ENCODE peak calls at places on chromosomes 3 and 15, in nine cellular contexts. R, T, M, H, I, W, F, B and U are unnamed samples.

GRCh38 chr3:140580746-140581145 is 97.1 kb upstream of the TRIM42 start:
- DNase-seq in R (no peak), T (no peak), M (no peak), H (no peak), I (no peak), W (no peak), F (no peak), B (no peak), U (no peak)

GRCh38 chr3:151795276-151795675 is 18.6 kb upstream of the AADAC start:
- DNase-seq in R (no peak), T (no peak), M (no peak), H (no peak), I (peak; percentile 41), W (peak; percentile 70), F (peak; percentile 81), B (no peak), U (peak; percentile 80)

GRCh38 chr15:71152542-71152941 is 37.3 kb downstream of the THSD4 start:
- DNase-seq in R (no peak), T (no peak), M (no peak), H (no peak), I (no peak), W (no peak), F (no peak), B (peak; percentile 27), U (no peak)

GRCh38 chr3:183080628-183081027 is 18.7 kb downstream of the MCCC1 start:
- DNase-seq in R (no peak), T (no peak), M (no peak), H (no peak), I (no peak), W (no peak), F (no peak), B (no peak), U (no peak)

GRCh38 chr3:8500208-8500961 is 1.2 kb upstream of the LMCD1 start:
- DNase-seq in R (no peak), T (peak; percentile 43), M (peak; percentile 36), H (no peak), I (no peak), W (peak; percentile 62), F (peak; percentile 81), B (peak; percentile 19), U (peak; percentile 91)

GRCh38 chr3:40895109-40895508 is 304.2 kb upstream of the CTNNB1 start:
- DNase-seq in R (no peak), T (no peak), M (no peak), H (no peak), I (no peak), W (no peak), F (no peak), B (no peak), U (no peak)

GRCh38 chr3:183094711-183095110 is 4.6 kb downstream of the MCCC1 start:
- DNase-seq in R (no peak), T (no peak), M (no peak), H (no peak), I (no peak), W (no peak), F (no peak), B (no peak), U (no peak)

GRCh38 chr15:28086175-28086703 is 12.9 kb downstream of the OCA2 start:
- DNase-seq in R (peak; percentile 61), T (peak; percentile 65), M (no peak), H (no peak), I (no peak), W (peak; percentile 42), F (peak; percentile 46), B (peak; percentile 66), U (peak; percentile 46)

GRCh38 chr3:4581905-4582611 is 88.9 kb downstream of the ITPR1 start:
- DNase-seq in R (no peak), T (no peak), M (no peak), H (no peak), I (no peak), W (no peak), F (no peak), B (no peak), U (no peak)

GRCh38 chr3:4581040-4581439 is 87.9 kb downstream of the ITPR1 start:
- DNase-seq in R (peak; percentile 30), T (no peak), M (peak; percentile 49), H (peak; percentile 70), I (no peak), W (no peak), F (no peak), B (no peak), U (no peak)

GRCh38 chr3:4583441-4583840 is 90.3 kb downstream of the ITPR1 start:
- DNase-seq in R (peak; percentile 29), T (no peak), M (peak; percentile 39), H (peak; percentile 45), I (no peak), W (no peak), F (peak; percentile 24), B (no peak), U (no peak)

GRCh38 chr3:4581452-4581851 is 88.3 kb downstream of the ITPR1 start:
- DNase-seq in R (no peak), T (no peak), M (no peak), H (no peak), I (no peak), W (no peak), F (no peak), B (no peak), U (no peak)

DNA sequence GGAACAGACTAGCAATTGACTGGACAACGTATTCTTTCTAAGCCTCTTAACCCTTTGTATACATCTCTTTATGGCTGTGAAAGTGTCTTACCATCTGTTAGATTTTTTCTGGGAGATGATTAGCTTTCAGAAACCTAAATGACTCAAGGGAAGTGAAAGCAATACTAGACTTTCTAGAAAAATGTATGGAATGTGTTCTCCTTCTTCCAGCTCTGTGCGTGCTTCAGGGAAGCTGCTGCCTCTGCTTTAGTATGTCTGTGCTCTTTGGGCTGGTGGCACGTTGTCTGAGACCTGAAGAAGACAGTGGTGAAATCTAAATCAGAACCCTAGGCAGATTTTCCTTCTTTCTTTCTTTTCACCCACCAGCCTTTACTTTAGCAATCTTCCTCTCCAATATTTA is 89.5 kb downstream of the ITPR1 start:
- DNase-seq in R (no peak), T (no peak), M (no peak), H (no peak), I (no peak), W (peak; percentile 19), F (peak; percentile 27), B (peak; percentile 28), U (peak; percentile 42)
- H3K4me3 ChIP-seq in R (no peak overlapping the region), T (no peak overlapping the region), M (no peak overlapping the region), H (no peak overlapping the region), I (no peak overlapping the region), W (no peak overlapping the region), F (no peak overlapping the region), B (no peak overlapping the region), U (no peak overlapping the region)

GRCh38 chr3:31606453-31606852 is 73.7 kb downstream of the STT3B start:
- DNase-seq in R (no peak), T (no peak), M (no peak), H (no peak), I (no peak), W (no peak), F (no peak), B (no peak), U (no peak)

GRCh38 chr3:31614162-31614921 is 81.6 kb downstream of the STT3B start:
- DNase-seq in R (no peak), T (no peak), M (no peak), H (no peak), I (no peak), W (no peak), F (no peak), B (no peak), U (no peak)

GRCh38 chr3:31613654-31614053 is 80.9 kb downstream of the STT3B start:
- DNase-seq in R (no peak), T (no peak), M (no peak), H (no peak), I (no peak), W (no peak), F (peak; percentile 81), B (no peak), U (no peak)

GRCh38 chr3:31613131-31613626 is 80.5 kb downstream of the STT3B start:
- DNase-seq in R (no peak), T (no peak), M (no peak), H (no peak), I (no peak), W (no peak), F (peak; percentile 42), B (no peak), U (no peak)

DNA sequence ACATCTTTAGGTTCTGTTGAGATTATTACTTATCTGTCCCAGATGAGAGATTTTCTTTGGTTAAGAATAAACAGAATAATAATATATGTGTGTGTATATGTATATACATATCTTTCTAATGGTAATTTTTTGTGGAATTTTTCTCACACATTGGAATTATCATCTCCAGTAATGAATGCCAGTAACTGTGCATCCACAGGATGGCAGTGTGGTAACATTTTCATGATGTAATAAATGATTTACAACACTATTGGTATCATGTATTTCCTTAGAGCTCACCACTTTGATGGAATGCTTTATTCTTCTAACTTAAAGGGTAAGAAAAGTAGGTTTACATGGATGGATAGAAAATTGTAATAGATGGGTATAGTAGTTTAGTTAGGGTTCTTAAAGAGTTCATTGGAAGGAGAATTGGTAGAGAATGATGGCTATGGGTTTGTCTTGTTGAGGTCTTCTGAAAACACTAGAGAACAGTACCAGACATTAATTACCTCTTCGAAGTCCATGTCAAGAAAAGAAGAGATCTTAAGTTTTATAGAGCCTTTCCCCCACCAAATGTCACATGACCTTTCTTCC is 78.1 kb downstream of the STT3B start:
- DNase-seq in R (no peak), T (no peak), M (no peak), H (no peak), I (no peak), W (peak; percentile 50), F (peak; percentile 66), B (peak; percentile 34), U (peak; percentile 30)
- TF ChIP-seq CTCF in R (peak; percentile 59), T (peak; percentile 50), M (no peak), H (no peak), I (peak; percentile 60), W (peak; percentile 60), F (peak; percentile 76), B (peak; percentile 56), U (peak; percentile 59)

DNA sequence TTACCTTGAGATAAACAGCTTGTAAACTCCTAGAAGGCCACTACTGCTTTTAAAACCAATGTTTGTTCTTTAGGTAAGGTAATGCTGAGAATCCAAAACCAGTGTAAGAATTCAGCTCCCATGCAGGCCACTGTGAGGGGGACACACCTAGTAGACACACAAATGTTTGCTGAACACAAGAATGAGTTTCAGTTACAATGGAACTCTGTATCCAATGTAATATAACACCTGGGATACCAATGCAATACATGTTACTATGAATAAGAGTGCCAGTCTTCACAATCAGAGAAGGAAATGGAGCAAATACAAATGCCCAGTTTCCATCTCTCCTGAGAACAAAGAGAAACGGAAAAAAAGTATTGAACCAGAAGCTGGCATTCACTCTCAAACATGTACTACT is 65.9 kb downstream of the IGF2BP2 start:
- DNase-seq in R (no peak), T (no peak), M (no peak), H (no peak), I (no peak), W (no peak), F (no peak), B (no peak), U (no peak)
- H3K4me3 ChIP-seq in R (no peak overlapping the region), T (no peak overlapping the region), M (no peak overlapping the region), H (no peak overlapping the region), I (no peak overlapping the region), W (no peak overlapping the region), F (no peak overlapping the region), B (no peak overlapping the region), U (no peak overlapping the region)

DNA sequence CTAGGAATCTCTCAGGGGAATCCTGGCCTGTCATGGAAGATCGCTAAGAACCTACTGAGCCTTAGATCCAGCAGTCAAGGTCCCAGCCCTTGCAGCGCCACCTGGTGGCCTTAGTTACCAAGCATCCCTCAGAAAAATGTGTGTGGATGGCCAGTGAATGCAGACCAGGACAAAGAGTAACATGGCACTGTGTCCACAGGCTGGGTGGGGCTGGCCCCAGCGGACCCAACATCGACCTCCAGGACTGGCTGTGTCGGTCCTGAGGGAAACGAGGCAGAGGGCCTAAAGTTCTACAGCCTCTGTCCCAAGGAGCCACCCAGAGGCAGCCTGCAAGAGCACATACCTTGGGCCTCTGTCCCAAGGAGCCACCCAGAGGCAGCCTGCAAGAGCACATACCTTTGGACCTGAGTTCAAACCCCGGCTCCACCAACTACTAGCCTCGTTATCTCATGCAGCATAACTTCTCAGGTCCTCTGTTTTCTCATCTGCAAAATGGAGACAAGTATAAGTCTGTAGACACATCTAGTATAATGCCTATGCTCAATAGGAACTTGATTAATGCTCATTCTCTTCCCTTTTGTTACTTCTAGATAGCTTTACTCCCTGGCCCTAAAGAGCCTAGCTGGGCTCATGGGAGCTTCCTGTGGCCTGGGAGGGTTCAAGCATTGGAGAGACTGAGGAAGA is 57.5 kb upstream of the HERC1 start:
- DNase-seq in R (peak; percentile 76), T (peak; percentile 78), M (peak; percentile 74), H (peak; percentile 70), I (no peak), W (peak; percentile 71), F (peak; percentile 67), B (peak; percentile 81), U (peak; percentile 65)
- TF ChIP-seq CTCF in R (peak; percentile 92), T (peak; percentile 89), M (peak; percentile 44), H (peak; percentile 66), I (peak; percentile 87), W (peak; percentile 90), F (peak; percentile 85), B (peak; percentile 90), U (peak; percentile 91)